ENCODE peak calls at places on chromosomes 12 and 14, in eight cellular contexts. U, I, Y, L, M, A, R and N are unnamed samples.

GRCh38 chr14:105935384-105935783 is 409.0 kb downstream of the TMEM121 start:
- DNase-seq in Y (no peak), U (no peak), R (no peak), L (no peak), I (no peak), M (no peak), A (no peak), N (peak)

GRCh38 chr12:100251917-100252316 is 15.0 kb downstream of the DEPDC4 start:
- DNase-seq in Y (no peak), R (no peak), A (no peak), I (no peak), M (no peak), L (peak), U (no peak), N (no peak)

GRCh38 chr12:51977320-51977753 is 25.8 kb downstream of the ACVR1B start:
- DNase-seq in I (no peak), A (no peak), Y (peak), U (no peak), L (peak), R (no peak), M (no peak), N (no peak)

GRCh38 chr12:120267736-120268135 is 2.2 kb upstream of the PXN start:
- DNase-seq in A (no peak), M (no peak), I (no peak), Y (no peak), L (no peak), R (no peak), U (no peak), N (no peak)

GRCh38 chr14:20372796-20373195 is 29.4 kb downstream of the PARP2 start:
- DNase-seq in Y (no peak), L (no peak), U (no peak), R (no peak), A (no peak), M (no peak), I (no peak), N (no peak)

GRCh38 chr12:132277961-132278360 is 51.4 kb downstream of the GALNT9 start:
- DNase-seq in R (no peak), I (no peak), U (no peak), M (no peak), L (no peak), A (no peak), Y (no peak), N (no peak)

GRCh38 chr12:93773122-93773871 is 96.1 kb downstream of the CRADD start:
- DNase-seq in A (no peak), U (no peak), Y (peak), R (no peak), M (no peak), I (no peak), L (peak), N (no peak)

GRCh38 chr12:104201238-104202001 is 14.2 kb upstream of the TXNRD1 start:
- DNase-seq in M (peak), A (no peak), R (peak), Y (peak), I (no peak), L (peak), U (peak), N (peak)

GRCh38 chr14:93927746-93928145 is 602 bp downstream of the FAM181A start:
- DNase-seq in A (no peak), L (no peak), Y (no peak), M (no peak), R (no peak), I (no peak), U (no peak), N (no peak)

GRCh38 chr12:95805864-95806669 is 15.5 kb upstream of the NTN4 start:
- DNase-seq in I (no peak), Y (peak), A (no peak), M (no peak), R (no peak), L (peak), U (peak), N (no peak)

GRCh38 chr12:40622246-40622838 is 69.9 kb upstream of the CNTN1 start:
- DNase-seq in A (no peak), M (no peak), R (peak), Y (peak), U (peak), L (peak), I (peak), N (peak)

GRCh38 chr12:99959549-99960170 is 25.1 kb downstream of the ANKS1B start:
- DNase-seq in Y (peak), R (no peak), M (no peak), L (peak), U (peak), I (no peak), A (no peak), N (no peak)

GRCh38 chr12:117261267-117261666 is 71.0 kb upstream of the FBXO21 start:
- DNase-seq in U (no peak), M (no peak), Y (no peak), R (no peak), L (peak), A (no peak), I (no peak), N (no peak)

GRCh38 chr14:41873379-41874034 is 266.8 kb downstream of the LRFN5 start:
- DNase-seq in I (no peak), U (peak), M (no peak), L (peak), R (peak), Y (peak), A (no peak), N (no peak)

GRCh38 chr14:58296731-58297130 is 1.6 kb upstream of the ARID4A start:
- DNase-seq in I (no peak), L (peak), Y (peak), A (no peak), U (no peak), R (no peak), M (no peak), N (no peak)

GRCh38 chr14:24309538-24310386 is at the start of gene LTB4R2:
- DNase-seq in L (no peak), Y (no peak), A (no peak), U (no peak), I (no peak), M (no peak), R (no peak), N (no peak)

GRCh38 chr14:83491091-83491490 is 1957.4 kb upstream of the SEL1L start:
- DNase-seq in A (no peak), I (no peak), L (no peak), M (no peak), Y (no peak), U (no peak), R (no peak), N (no peak)

GRCh38 chr14:91361236-91361811 is 56.3 kb downstream of the CCDC88C start:
- DNase-seq in Y (peak), I (no peak), R (no peak), A (no peak), M (no peak), U (no peak), L (no peak), N (no peak)

GRCh38 chr14:68749487-68750475 is 43.1 kb downstream of the ZFP36L1 start:
- DNase-seq in U (no peak), A (no peak), L (peak), Y (peak), R (no peak), I (peak), M (no peak), N (no peak)

GRCh38 chr12:22525426-22525825 is 18.9 kb downstream of the C2CD5 start:
- DNase-seq in R (no peak), M (no peak), Y (peak), A (no peak), U (no peak), I (no peak), L (peak), N (no peak)

GRCh38 chr12:88142610-88142991 is 494 bp downstream of the TMTC3 start:
- DNase-seq in Y (no peak), R (peak), A (peak), M (no peak), I (peak), L (no peak), U (no peak), N (peak)